ENCODE peak calls at places on chromosomes 6 and 20, in seven cellular contexts. X is ovary; B is heart left ventricle; K is activated naive CD4-positive, alpha-beta T cell treated with anti-CD3 and anti-CD28 coated beads, Interleukin-2, amount 10 ng/mL, durations not matched to agents 7 days and 5 days; R is AG04449; L is GM03348; C is cardiac muscle cell. N is an unnamed sample.
A peak's percentile ranks its signal among the peaks of the same experiment; 100 is the strongest.

GRCh38 chr20:21202284-21202683 is 76.4 kb downstream of the KIZ start:
- DNase-seq in X (no peak), B (no peak), K (no peak), R (no peak), L (no peak), C (peak; percentile 27), N (no peak)

GRCh38 chr6:157229733-157230132 is 93.6 kb downstream of the TMEM242 start:
- DNase-seq in X (no peak), B (peak; percentile 22), K (no peak), R (no peak), L (no peak), C (no peak), N (no peak)

GRCh38 chr6:43786664-43787329 is 16.8 kb downstream of the VEGFA start:
- DNase-seq in X (no peak), B (no peak), K (no peak), R (no peak), L (no peak), C (no peak), N (no peak)

GRCh38 chr20:59163641-59164530 is at the start of gene ZNF831:
- DNase-seq in X (no peak), B (no peak), K (peak; percentile 59), R (no peak), L (no peak), C (no peak), N (no peak)

GRCh38 chr6:121847806-121848522 is 412.5 kb downstream of the GJA1 start:
- DNase-seq in X (no peak), B (peak; percentile 40), K (no peak), R (no peak), L (no peak), C (no peak), N (no peak)

GRCh38 chr20:50338479-50339195 is 148.0 kb downstream of the CEBPB start:
- DNase-seq in X (no peak), B (no peak), K (peak; percentile 70), R (no peak), L (peak; percentile 61), C (peak; percentile 37), N (peak; percentile 78)

GRCh38 chr20:33005132-33005566 is 916 bp upstream of the SUN5 start:
- DNase-seq in X (no peak), B (no peak), K (peak; percentile 45), R (no peak), L (no peak), C (peak; percentile 7), N (no peak)

GRCh38 chr20:57877995-57878394 is 168.2 kb upstream of the PMEPA1 start:
- DNase-seq in X (no peak), B (no peak), K (no peak), R (no peak), L (no peak), C (no peak), N (no peak)

GRCh38 chr6:137192821-137193220 is 19.4 kb upstream of the IL22RA2 start:
- DNase-seq in X (no peak), B (no peak), K (no peak), R (no peak), L (no peak), C (no peak), N (no peak)

GRCh38 chr6:121838842-121839241 is 403.4 kb downstream of the GJA1 start:
- DNase-seq in X (no peak), B (peak; percentile 66), K (no peak), R (no peak), L (no peak), C (peak; percentile 96), N (no peak)

GRCh38 chr6:169253341-169253740 is 305 bp downstream of the THBS2 start:
- DNase-seq in X (no peak), B (peak; percentile 14), K (no peak), R (no peak), L (peak; percentile 45), C (peak; percentile 44), N (no peak)

GRCh38 chr20:44606725-44607441 is 24.5 kb downstream of the PKIG start:
- DNase-seq in X (no peak), B (no peak), K (no peak), R (no peak), L (no peak), C (no peak), N (peak; percentile 27)

GRCh38 chr6:34645627-34646026 is 50.9 kb downstream of the ILRUN start:
- DNase-seq in X (no peak), B (no peak), K (no peak), R (no peak), L (no peak), C (no peak), N (no peak)

GRCh38 chr6:30719356-30719755 is 796 bp upstream of the TUBB start:
- DNase-seq in X (no peak), B (no peak), K (no peak), R (no peak), L (no peak), C (no peak), N (peak; percentile 37)

GRCh38 chr6:110689275-110689935 is 125.9 kb downstream of the CDK19 start:
- DNase-seq in X (no peak), B (no peak), K (no peak), R (no peak), L (no peak), C (no peak), N (no peak)

GRCh38 chr6:140043762-140044378 is 669.4 kb upstream of the CITED2 start:
- DNase-seq in X (no peak), B (no peak), K (no peak), R (no peak), L (no peak), C (no peak), N (no peak)

GRCh38 chr6:26233608-26234420 is 131.2 kb upstream of the BTN3A2 start:
- DNase-seq in X (no peak), B (no peak), K (peak; percentile 82), R (no peak), L (peak; percentile 44), C (peak; percentile 68), N (peak; percentile 93)

GRCh38 chr20:23253524-23253923 is 97.1 kb upstream of the NXT1 start:
- DNase-seq in X (no peak), B (no peak), K (no peak), R (no peak), L (no peak), C (no peak), N (no peak)

GRCh38 chr20:3082306-3082951 is 2.1 kb downstream of the AVP start:
- DNase-seq in X (no peak), B (no peak), K (no peak), R (no peak), L (peak; percentile 60), C (peak; percentile 21), N (no peak)

GRCh38 chr6:52900536-52900935 is 9.0 kb downstream of the GSTA3 start:
- DNase-seq in X (no peak), B (no peak), K (no peak), R (no peak), L (no peak), C (no peak), N (no peak)

GRCh38 chr20:24754691-24755090 is 194.4 kb upstream of the CST7 start:
- DNase-seq in X (no peak), B (no peak), K (no peak), R (no peak), L (no peak), C (no peak), N (peak; percentile 77)

GRCh38 chr6:153032255-153032882 is 29.9 kb upstream of the MTRF1L start:
- DNase-seq in X (no peak), B (no peak), K (no peak), R (no peak), L (peak; percentile 33), C (peak; percentile 80), N (no peak)

GRCh38 chr6:110768057-110768456 is 47.2 kb downstream of the CDK19 start:
- DNase-seq in X (no peak), B (no peak), K (no peak), R (no peak), L (no peak), C (no peak), N (no peak)

GRCh38 chr20:819680-820327 is 13.7 kb upstream of the FAM110A start:
- DNase-seq in X (no peak), B (no peak), K (no peak), R (no peak), L (no peak), C (no peak), N (no peak)

GRCh38 chr6:26216015-26216885 is 129.0 kb downstream of the HFE start:
- DNase-seq in X (peak; percentile 82), B (peak; percentile 56), K (peak; percentile 91), R (peak; percentile 98), L (peak; percentile 88), C (peak; percentile 98), N (peak; percentile 91)

GRCh38 chr6:147699637-147700036 is 191.1 kb downstream of the SAMD5 start:
- DNase-seq in X (no peak), B (no peak), K (no peak), R (no peak), L (no peak), C (peak; percentile 20), N (no peak)

GRCh38 chr6:36660771-36661471 is 17.6 kb upstream of the CDKN1A start:
- DNase-seq in X (peak; percentile 83), B (peak; percentile 78), K (no peak), R (no peak), L (peak; percentile 50), C (peak; percentile 61), N (peak; percentile 82)

N was measured in spleen.